ENCODE peak calls at places on chromosomes 13 and 19, in four cellular contexts. I, M, K and N are unnamed samples.

GRCh38 chr13:47680752-47681151 is 320.3 kb downstream of the SUCLA2 start:
- DNase-seq in I (no peak), M (no peak), K (no peak), N (no peak)

GRCh38 chr13:23321534-23322241 is 111.8 kb downstream of the SACS start:
- DNase-seq in I (no peak), M (peak), K (peak), N (peak)

GRCh38 chr19:39104104-39104708 is 20.0 kb downstream of the ACP7 start:
- DNase-seq in I (no peak), M (no peak), K (no peak), N (no peak)

GRCh38 chr13:23741879-23742510 is 147.2 kb downstream of the MIPEP start:
- DNase-seq in I (no peak), M (no peak), K (no peak), N (no peak)

GRCh38 chr13:57633950-57634828 is 2.6 kb downstream of the PCDH17 start:
- DNase-seq in I (no peak), M (no peak), K (no peak), N (no peak)

GRCh38 chr19:34254552-34255432 is at the start of gene GARRE1:
- DNase-seq in I (no peak), M (peak), K (peak), N (peak)

GRCh38 chr13:50209646-50210045 is 194.4 kb downstream of the KCNRG start:
- DNase-seq in I (no peak), M (no peak), K (no peak), N (no peak)

GRCh38 chr19:38502410-38503143 is 69.1 kb downstream of the RYR1 start:
- DNase-seq in I (no peak), M (no peak), K (no peak), N (no peak)

GRCh38 chr19:38706792-38707511 is 37.3 kb downstream of the CAPN12 start:
- DNase-seq in I (no peak), M (no peak), K (no peak), N (no peak)

GRCh38 chr13:65600702-65601101 is 1629.4 kb downstream of the PCDH9 start:
- DNase-seq in I (no peak), M (no peak), K (no peak), N (no peak)

GRCh38 chr13:30985637-30986205 is 53.3 kb downstream of the TEX26 start:
- DNase-seq in I (no peak), M (no peak), K (no peak), N (no peak)

GRCh38 chr13:90485441-90485840 is 862.0 kb upstream of the MIR17HG start:
- DNase-seq in I (no peak), M (no peak), K (no peak), N (no peak)
- H3K4me3 ChIP-seq in I (no peak), M (no peak), K (no peak), N (no peak)

GRCh38 chr13:113122571-113123225 is at the start of gene F10:
- DNase-seq in I (peak), M (peak), K (peak), N (peak)

GRCh38 chr13:113121928-113122420 is 625 bp upstream of the F10 start:
- DNase-seq in I (no peak), M (no peak), K (no peak), N (no peak)

GRCh38 chr13:113121183-113121927 is 1.2 kb upstream of the F10 start:
- DNase-seq in I (no peak), M (no peak), K (no peak), N (no peak)

GRCh38 chr13:113124211-113125025 is 1.8 kb downstream of the F10 start:
- DNase-seq in I (no peak), M (no peak), K (no peak), N (no peak)

DNA sequence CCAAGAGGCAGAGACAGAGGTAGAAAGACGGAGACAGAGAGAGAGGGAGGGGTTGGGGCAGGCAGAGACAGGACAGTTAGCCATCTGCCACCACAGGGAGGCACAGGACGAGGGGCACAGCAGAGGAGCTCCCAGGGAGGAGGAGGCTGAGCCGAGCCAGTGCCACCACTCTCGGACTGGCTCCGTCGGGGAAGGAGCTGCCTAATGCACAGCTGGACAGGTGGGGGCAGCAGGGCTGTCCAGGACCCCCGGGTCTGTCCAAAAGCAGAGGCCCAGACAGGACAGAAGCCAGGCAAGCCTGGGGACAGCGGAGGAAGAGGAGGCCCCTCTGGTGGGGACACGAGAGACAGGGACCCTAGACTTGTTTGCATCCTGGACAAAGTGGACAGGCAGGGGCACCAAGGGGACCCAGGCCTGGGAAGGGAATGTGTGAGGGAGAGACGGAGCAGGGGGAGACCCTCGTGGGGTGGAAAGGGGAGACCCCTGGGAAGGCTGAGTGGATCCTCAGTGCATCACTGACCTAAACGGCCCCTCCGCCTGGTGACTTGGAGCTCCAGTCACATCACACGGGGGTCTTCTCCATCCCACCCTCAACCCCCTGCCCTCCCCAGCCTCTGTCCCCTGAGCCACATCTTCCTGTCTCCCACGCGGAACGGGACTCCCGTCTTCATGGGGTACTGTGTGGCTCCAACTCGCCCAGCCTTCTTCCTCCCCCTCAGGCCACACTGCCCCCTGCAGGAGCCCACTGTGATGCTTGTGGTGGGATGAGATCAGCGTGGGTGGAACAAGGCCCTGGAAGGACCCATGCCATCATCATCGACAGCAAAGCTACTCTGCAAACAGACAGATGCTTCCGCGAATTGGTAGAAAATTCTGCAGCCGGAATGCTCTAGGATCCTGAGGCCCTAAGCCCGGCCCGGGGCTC is 889 bp downstream of the F10 start:
- DNase-seq in I (no peak), M (no peak), K (no peak), N (no peak)
- H3K4me3 ChIP-seq in I (peak), M (peak), K (peak), N (peak)

GRCh38 chr19:6586726-6587092 is 4.2 kb downstream of the CD70 start:
- DNase-seq in I (no peak), M (no peak), K (no peak), N (no peak)

GRCh38 chr19:6588508-6589345 is 2.2 kb downstream of the CD70 start:
- DNase-seq in I (peak), M (no peak), K (no peak), N (no peak)

GRCh38 chr19:6586056-6586455 is 4.9 kb downstream of the CD70 start:
- DNase-seq in I (no peak), M (no peak), K (no peak), N (no peak)

GRCh38 chr19:6587998-6588507 is 2.9 kb downstream of the CD70 start:
- DNase-seq in I (no peak), M (no peak), K (no peak), N (no peak)

GRCh38 chr19:6587093-6587820 is 3.7 kb downstream of the CD70 start:
- DNase-seq in I (peak), M (no peak), K (no peak), N (no peak)
- H3K4me3 ChIP-seq in I (no peak), M (no peak), K (no peak), N (no peak)

GRCh38 chr13:36346222-36347083 is at the start of gene SPART:
- DNase-seq in I (peak), M (peak), K (peak), N (peak)
- H3K4me3 ChIP-seq in I (peak), M (peak), K (peak), N (peak)

GRCh38 chr19:2184422-2185012 is 20.8 kb downstream of the DOT1L start:
- DNase-seq in I (no peak), M (no peak), K (no peak), N (no peak)
- H3K4me3 ChIP-seq in I (no peak), M (no peak), K (no peak), N (no peak)